ENCODE peak calls at places on chromosome 9, in seven cellular contexts. I is SK-N-SH, R is K562, V is A549, C is stomach, Y is tibial nerve, J is ovary. Z is an unnamed sample.

GRCh38 chr9:77981332-77981731 is 50.3 kb downstream of the GNAQ start:
- DNase-seq in V (peak; percentile 66), R (no peak), Y (no peak), J (no peak), C (peak; percentile 63), I (no peak), Z (no peak)

GRCh38 chr9:106639873-106640568 is 222.9 kb upstream of the ZNF462 start:
- DNase-seq in R (no peak), Y (no peak), I (no peak), J (no peak), V (no peak), C (no peak), Z (no peak)

GRCh38 chr9:122382901-122383850 is 12.4 kb downstream of the PTGS1 start:
- DNase-seq in I (no peak), Y (no peak), J (no peak), V (no peak), C (no peak), R (no peak), Z (no peak)

GRCh38 chr9:115264333-115264732 is 146.4 kb upstream of the TNC start:
- DNase-seq in V (no peak), C (no peak), J (no peak), R (no peak), Y (no peak), I (no peak), Z (no peak)

GRCh38 chr9:110189001-110189400 is 19.0 kb downstream of the C9orf152 start:
- DNase-seq in Y (no peak), R (no peak), J (peak; percentile 43), V (peak; percentile 45), I (no peak), C (peak; percentile 85), Z (no peak)

GRCh38 chr9:121852646-121853616 is 201.5 kb downstream of the DAB2IP start:
- DNase-seq in R (no peak), V (no peak), I (no peak), C (no peak), Y (no peak), J (peak; percentile 95), Z (peak; percentile 75)

GRCh38 chr9:115373000-115373709 is 255.2 kb upstream of the TNC start:
- DNase-seq in Y (no peak), R (no peak), C (peak; percentile 38), V (peak; percentile 90), J (no peak), I (no peak), Z (no peak)

GRCh38 chr9:136618578-136619547 is 43.9 kb upstream of the EGFL7 start:
- DNase-seq in Y (no peak), J (no peak), R (no peak), V (no peak), I (no peak), C (no peak), Z (no peak)

GRCh38 chr9:37486616-37487544 is 1.1 kb downstream of the POLR1E start:
- DNase-seq in R (no peak), J (peak; percentile 44), C (no peak), I (peak; percentile 23), V (no peak), Y (no peak), Z (no peak)

GRCh38 chr9:134852906-134853654 is 27.5 kb upstream of the FCN2 start:
- DNase-seq in R (no peak), J (peak; percentile 33), Y (no peak), V (no peak), I (no peak), C (no peak), Z (peak; percentile 52)

GRCh38 chr9:96875460-96876142 is 21.3 kb upstream of the ZNF782 start:
- DNase-seq in Y (no peak), C (peak; percentile 70), R (no peak), V (peak; percentile 91), J (no peak), I (peak; percentile 88), Z (no peak)

GRCh38 chr9:36840895-36841536 is 193.1 kb downstream of the PAX5 start:
- DNase-seq in I (no peak), C (no peak), V (no peak), R (no peak), Y (no peak), J (no peak), Z (no peak)

GRCh38 chr9:136455043-136456002 is 15.7 kb upstream of the INPP5E start:
- DNase-seq in R (no peak), V (no peak), Y (no peak), C (no peak), I (no peak), J (no peak), Z (no peak)

GRCh38 chr9:70607926-70608325 is 193.5 kb upstream of the KLF9 start:
- DNase-seq in I (no peak), Y (no peak), C (no peak), R (no peak), J (no peak), V (no peak), Z (no peak)

GRCh38 chr9:117734523-117735314 is 30.5 kb downstream of the TLR4 start:
- DNase-seq in I (no peak), J (no peak), Y (no peak), V (no peak), C (no peak), R (no peak), Z (no peak)

GRCh38 chr9:129880654-129881546 is 45.6 kb downstream of the USP20 start:
- DNase-seq in V (no peak), C (no peak), I (no peak), R (no peak), J (no peak), Y (no peak), Z (no peak)

DNA sequence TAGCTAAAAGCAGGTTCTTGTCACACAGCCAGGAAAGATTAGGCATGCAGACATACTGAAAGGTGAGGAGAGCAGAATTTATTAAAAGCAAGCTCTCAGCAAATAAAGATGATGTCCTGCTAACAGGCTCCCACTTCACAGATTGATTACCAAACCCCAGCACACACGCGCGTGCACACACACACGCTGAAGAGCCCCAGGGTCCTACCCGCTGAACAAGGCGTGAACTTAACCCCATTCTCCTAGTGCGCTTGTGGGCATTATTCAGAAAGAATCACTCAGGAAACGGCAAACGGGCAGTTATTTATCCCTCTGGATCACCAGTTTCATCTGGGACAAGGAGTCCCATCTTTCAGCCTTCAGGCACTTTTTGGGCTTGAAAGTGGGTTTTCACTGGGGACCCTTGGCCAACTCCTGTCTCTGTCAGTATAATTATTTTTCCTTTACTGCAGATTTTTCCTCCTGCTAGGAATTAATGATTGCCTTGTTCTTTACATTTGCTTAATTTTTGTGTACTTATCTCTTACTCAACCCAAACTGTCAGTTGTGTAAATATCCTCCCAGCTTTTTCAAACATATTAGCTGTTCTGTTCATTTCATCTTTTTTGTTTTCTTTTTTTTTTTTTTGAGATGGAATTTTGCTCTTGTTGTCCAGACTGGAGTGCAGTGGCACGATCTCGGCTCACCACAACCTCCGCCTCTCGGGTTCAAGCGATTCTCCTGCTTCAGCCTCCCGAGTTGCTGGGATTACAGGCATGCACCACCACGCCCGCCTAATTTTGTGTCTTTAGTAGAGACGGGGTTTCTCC is 92.6 kb downstream of the RIC1 start:
- DNase-seq in I (no peak), V (peak; percentile 62), C (no peak), Y (no peak), J (no peak), R (no peak), Z (no peak)
- TF ChIP-seq EP300 in I (no peak), V (peak; percentile 24), C (no peak), Y (no peak), J (no peak), R (no peak), Z (no peak)

DNA sequence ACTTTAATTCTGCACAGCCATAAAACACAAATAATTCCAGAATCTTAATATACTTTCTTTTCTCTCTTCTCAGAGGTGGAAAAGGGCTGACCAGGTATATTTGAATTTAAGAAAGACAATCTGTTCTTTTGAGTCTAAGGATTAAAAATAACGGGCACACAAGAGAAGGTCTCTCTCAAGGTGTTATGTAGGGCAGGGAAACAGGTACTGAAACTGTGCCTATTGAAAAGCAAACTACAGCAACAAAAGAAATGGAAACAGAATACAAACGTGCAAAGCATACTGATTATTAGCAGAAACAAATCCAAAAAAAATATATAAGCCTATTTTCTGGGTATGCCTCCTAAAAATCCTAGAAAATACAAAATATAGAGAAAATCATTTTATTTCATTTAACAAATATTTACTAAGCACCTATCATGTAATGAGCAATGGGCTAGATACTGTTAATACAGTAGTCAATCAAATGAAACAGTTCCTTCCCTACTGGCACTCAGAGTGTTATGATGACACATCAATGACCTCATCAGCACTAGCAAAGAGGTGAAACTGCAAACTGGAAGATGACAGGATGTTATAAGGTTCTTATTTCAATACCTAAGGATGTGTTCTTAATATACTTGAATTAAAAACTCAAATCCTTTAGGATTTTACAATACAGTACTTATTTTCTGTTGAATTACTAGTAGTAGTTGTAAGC is 87.7 kb downstream of the AUH start:
- DNase-seq in R (peak; percentile 17), C (no peak), J (no peak), Y (no peak), I (no peak), V (peak; percentile 18), Z (no peak)
- TF ChIP-seq EP300 in R (no peak), C (no peak), J (no peak), Y (no peak), I (no peak), V (no peak), Z (no peak)

DNA sequence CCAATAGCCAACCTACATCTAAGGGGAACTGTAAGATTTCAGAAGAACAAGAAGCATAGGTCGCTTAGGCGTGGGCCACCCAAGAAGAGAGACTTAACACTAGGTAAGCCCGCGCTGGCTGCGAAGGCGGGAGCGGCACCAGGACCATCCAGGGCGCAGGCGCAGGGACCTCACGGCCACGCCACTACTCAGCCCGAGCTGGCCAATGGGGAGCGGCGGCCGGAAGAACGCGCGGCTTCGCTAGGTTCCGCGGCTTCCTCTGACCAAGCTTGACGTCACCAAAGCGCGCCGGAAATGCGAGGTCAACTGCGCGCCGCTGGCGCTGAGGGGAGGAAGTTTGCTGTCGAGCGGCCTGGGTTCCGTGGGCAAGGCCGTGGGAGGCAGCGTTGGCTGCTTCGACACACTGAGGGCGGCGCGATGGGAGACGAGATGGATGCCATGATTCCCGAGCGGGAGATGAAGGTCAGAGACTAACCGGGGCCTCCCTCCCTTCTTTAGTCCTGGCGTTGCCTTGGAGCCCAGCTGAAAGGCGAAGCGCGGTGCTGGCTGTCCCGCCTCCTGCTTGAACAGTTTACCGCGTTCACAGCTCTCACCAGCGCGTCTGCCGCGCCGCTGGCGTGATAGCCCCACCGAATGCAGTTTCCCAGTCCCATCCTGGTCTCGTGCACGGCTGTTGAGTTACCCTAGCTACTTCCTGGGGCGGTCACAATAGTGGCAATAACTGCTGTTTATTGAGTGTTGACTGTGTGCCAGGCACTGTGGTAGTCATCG is at the start of gene NUP214:
- DNase-seq in I (peak; percentile 98), C (peak; percentile 100), Y (peak; percentile 97), J (peak; percentile 98), V (peak; percentile 98), R (peak; percentile 100), Z (peak; percentile 99)
- TF ChIP-seq EP300 in I (no peak), C (no peak), Y (peak; percentile 99), J (no peak), V (no peak), R (no peak), Z (no peak)

DNA sequence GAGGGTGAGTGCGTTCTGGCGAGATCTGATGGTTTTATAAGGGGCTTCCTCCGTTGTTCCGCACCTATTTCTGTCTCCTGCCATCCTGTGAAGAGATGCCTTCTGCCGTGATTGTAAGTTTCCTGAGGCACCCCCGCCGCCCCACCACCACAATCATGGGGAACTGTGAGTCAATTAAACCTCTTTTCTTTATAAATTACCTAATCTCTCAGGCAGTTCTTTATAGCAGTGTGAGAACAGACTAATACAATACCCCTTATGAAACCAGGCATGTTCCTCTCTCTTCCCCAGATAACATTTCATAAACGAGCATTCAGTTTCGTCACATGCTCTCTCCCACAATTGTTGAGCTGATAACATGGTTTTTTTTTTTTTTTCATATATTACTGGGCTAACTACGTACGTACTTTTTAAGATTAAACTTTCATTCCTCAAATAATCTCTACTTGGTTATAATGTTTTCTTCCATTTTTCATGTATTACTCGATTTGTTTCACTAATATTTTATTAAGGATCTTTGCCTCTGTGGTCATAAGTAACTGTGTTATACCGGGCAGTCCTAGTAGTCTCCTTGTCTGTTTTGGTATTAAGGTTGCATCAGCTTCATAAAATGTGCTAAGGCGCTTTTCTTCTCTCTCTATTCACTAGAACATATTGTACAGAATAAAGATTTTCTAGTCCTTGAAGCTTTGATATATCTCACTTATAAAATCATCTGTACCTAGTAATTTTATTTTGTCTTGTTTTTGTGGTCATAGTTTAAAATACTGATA is 64.9 kb upstream of the MVB12B start:
- DNase-seq in R (no peak), V (no peak), J (no peak), C (no peak), I (no peak), Y (no peak), Z (no peak)
- TF ChIP-seq EP300 in R (peak; percentile 22), V (no peak), J (no peak), C (no peak), I (no peak), Y (no peak), Z (no peak)